ENCODE peak calls at places on chromosome 5, in six cellular contexts. V is ovary, E is A673, O is OCI-LY7, C is colonic mucosa, Y is Peyer's patch. J is an unnamed sample.

GRCh38 chr5:132776077-132776931 is 735 bp downstream of the SEPTIN8 start:
- DNase-seq in V (peak; percentile 55), E (peak; percentile 50), O (no peak), C (peak; percentile 67), Y (no peak), J (peak; percentile 71)

GRCh38 chr5:87113848-87114247 is 153.8 kb upstream of the RASA1 start:
- DNase-seq in V (no peak), E (no peak), O (no peak), C (no peak), Y (no peak), J (no peak)

GRCh38 chr5:81638471-81638870 is 112.4 kb downstream of the SSBP2 start:
- DNase-seq in V (no peak), E (no peak), O (no peak), C (no peak), Y (no peak), J (no peak)

GRCh38 chr5:152066760-152067159 is 142.1 kb upstream of the GLRA1 start:
- DNase-seq in V (no peak), E (no peak), O (no peak), C (no peak), Y (no peak), J (no peak)

GRCh38 chr5:96017951-96018350 is 56.3 kb upstream of the ELL2 start:
- DNase-seq in V (no peak), E (peak; percentile 32), O (no peak), C (no peak), Y (no peak), J (no peak)

GRCh38 chr5:168528521-168529360 is at the start of gene FBLL1:
- DNase-seq in V (peak; percentile 62), E (peak; percentile 50), O (no peak), C (no peak), Y (no peak), J (peak; percentile 92)

GRCh38 chr5:10653751-10654400 is 90.0 kb downstream of the ANKRD33B start:
- DNase-seq in V (no peak), E (no peak), O (no peak), C (no peak), Y (no peak), J (no peak)

GRCh38 chr5:16551628-16552027 is 65.2 kb downstream of the RETREG1 start:
- DNase-seq in V (no peak), E (no peak), O (no peak), C (no peak), Y (no peak), J (no peak)

GRCh38 chr5:125058185-125058826 is 311.9 kb upstream of the ZNF608 start:
- DNase-seq in V (no peak), E (peak; percentile 23), O (no peak), C (no peak), Y (no peak), J (no peak)

GRCh38 chr5:77683171-77683732 is 44.7 kb upstream of the OTP start:
- DNase-seq in V (no peak), E (no peak), O (no peak), C (no peak), Y (no peak), J (no peak)

GRCh38 chr5:144206136-144206535 is 35.5 kb downstream of the KCTD16 start:
- DNase-seq in V (no peak), E (no peak), O (no peak), C (no peak), Y (no peak), J (no peak)

GRCh38 chr5:176895829-176896228 is 3.3 kb downstream of the HK3 start:
- DNase-seq in V (no peak), E (no peak), O (no peak), C (no peak), Y (no peak), J (no peak)

GRCh38 chr5:19733612-19734495 is 254.1 kb downstream of the CDH18 start:
- DNase-seq in V (no peak), E (no peak), O (no peak), C (no peak), Y (no peak), J (peak; percentile 58)

GRCh38 chr5:137347865-137348264 is 151.3 kb downstream of the SPOCK1 start:
- DNase-seq in V (no peak), E (no peak), O (no peak), C (no peak), Y (no peak), J (no peak)

GRCh38 chr5:1744393-1745189 is 55.0 kb downstream of the MRPL36 start:
- DNase-seq in V (no peak), E (no peak), O (no peak), C (no peak), Y (no peak), J (peak; percentile 30)

GRCh38 chr5:149367249-149367971 is 9.6 kb downstream of the PCYOX1L start:
- DNase-seq in V (peak; percentile 68), E (peak; percentile 83), O (peak; percentile 69), C (peak; percentile 74), Y (peak; percentile 45), J (peak; percentile 96)

GRCh38 chr5:16815432-16815831 is 120.7 kb downstream of the MYO10 start:
- DNase-seq in V (no peak), E (no peak), O (no peak), C (no peak), Y (no peak), J (no peak)

GRCh38 chr5:143673676-143674468 is 138.1 kb upstream of the HMHB1 start:
- DNase-seq in V (no peak), E (no peak), O (no peak), C (no peak), Y (no peak), J (no peak)

GRCh38 chr5:173053041-173053440 is 3.1 kb upstream of the CREBRF start:
- DNase-seq in V (no peak), E (no peak), O (peak; percentile 37), C (no peak), Y (no peak), J (no peak)

GRCh38 chr5:173324115-173325001 is 3.9 kb downstream of the STC2 start:
- DNase-seq in V (peak; percentile 93), E (peak; percentile 92), O (no peak), C (peak; percentile 83), Y (no peak), J (peak; percentile 52)

GRCh38 chr5:56200856-56201638 is 32.1 kb downstream of the ANKRD55 start:
- DNase-seq in V (peak; percentile 45), E (peak; percentile 54), O (peak; percentile 50), C (peak; percentile 57), Y (peak; percentile 46), J (peak; percentile 84)

GRCh38 chr5:62785588-62785987 is 207.0 kb downstream of the LRRC70 start:
- DNase-seq in V (no peak), E (no peak), O (no peak), C (no peak), Y (no peak), J (no peak)

GRCh38 chr5:62795912-62796311 is 217.3 kb downstream of the LRRC70 start:
- DNase-seq in V (no peak), E (no peak), O (no peak), C (no peak), Y (no peak), J (no peak)

GRCh38 chr5:62786099-62786498 is 207.5 kb downstream of the LRRC70 start:
- DNase-seq in V (no peak), E (no peak), O (no peak), C (no peak), Y (no peak), J (no peak)

GRCh38 chr5:62790348-62790747 is 211.7 kb downstream of the LRRC70 start:
- DNase-seq in V (peak; percentile 45), E (no peak), O (no peak), C (no peak), Y (no peak), J (no peak)

DNA sequence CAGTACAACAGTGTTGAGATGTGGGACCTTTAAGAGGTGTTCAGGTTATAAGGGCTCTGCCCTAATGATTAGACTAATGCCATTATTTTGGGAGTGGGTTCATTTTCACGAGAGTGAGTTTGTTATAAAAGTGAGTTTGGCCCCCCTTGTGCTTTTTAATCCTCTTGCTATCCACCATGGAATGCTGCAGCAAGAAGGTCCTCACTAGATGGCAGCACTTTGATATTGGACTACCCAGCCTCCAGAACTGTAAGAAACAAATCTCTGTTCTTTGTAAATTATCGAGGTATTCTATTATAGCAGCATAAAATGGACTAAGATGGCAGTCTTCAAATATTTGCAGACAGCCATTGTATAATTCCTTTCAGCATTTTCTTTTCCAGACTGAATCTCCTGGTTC is 212.4 kb downstream of the LRRC70 start:
- DNase-seq in V (no peak), E (peak; percentile 51), O (no peak), C (no peak), Y (no peak), J (no peak)
- TF ChIP-seq CTCF in V (no peak), E (peak; percentile 69), O (peak; percentile 65), C (no peak), Y (no peak), J (peak; percentile 69)

GRCh38 chr5:111743993-111744392 is 13.0 kb downstream of the NREP start:
- DNase-seq in V (no peak), E (no peak), O (no peak), C (no peak), Y (no peak), J (no peak)
- H3K4me1 ChIP-seq in V (peaks cover 4% of the 10 kb centered on the region), E (no peaks in the 10 kb centered on the region), O (peaks cover 41% of the 10 kb centered on the region), C (peaks cover 4% of the 10 kb centered on the region), Y (no peaks in the 10 kb centered on the region), J (no peaks in the 10 kb centered on the region)

GRCh38 chr5:131706278-131706677 is 71.2 kb upstream of the RAPGEF6 start:
- DNase-seq in V (no peak), E (no peak), O (no peak), C (no peak), Y (no peak), J (no peak)

GRCh38 chr5:131710391-131710790 is 75.4 kb upstream of the RAPGEF6 start:
- DNase-seq in V (no peak), E (no peak), O (no peak), C (no peak), Y (no peak), J (no peak)

DNA sequence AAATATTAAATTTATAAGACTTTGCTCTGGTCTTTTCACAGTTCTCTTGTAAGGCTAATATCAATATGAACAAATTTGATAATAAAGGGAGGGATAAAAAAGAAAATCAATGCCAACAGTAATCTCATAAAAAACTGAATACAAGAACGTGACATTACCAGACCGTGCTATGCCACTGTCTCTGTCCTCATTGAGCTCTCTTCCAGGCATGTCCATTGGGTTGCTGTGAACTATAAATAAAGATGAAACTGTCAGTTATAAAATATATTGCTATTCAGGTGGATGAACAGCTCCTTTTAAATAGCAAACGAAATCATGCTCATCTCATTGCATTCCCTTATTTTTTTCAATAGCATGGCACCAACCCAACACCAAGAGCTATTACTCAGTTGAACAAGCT is 74.0 kb upstream of the RAPGEF6 start:
- DNase-seq in V (no peak), E (no peak), O (no peak), C (no peak), Y (no peak), J (no peak)
- H3K36me3 ChIP-seq in V (no peaks in the 10 kb centered on the region), E (peaks cover 14% of the 10 kb centered on the region), O (peaks cover 23% of the 10 kb centered on the region), C (peaks cover 6% of the 10 kb centered on the region), Y (no peaks in the 10 kb centered on the region), J (peaks cover 48% of the 10 kb centered on the region)

GRCh38 chr5:14665110-14665822 is 748 bp downstream of the OTULIN start:
- DNase-seq in V (no peak), E (no peak), O (peak; percentile 54), C (peak; percentile 74), Y (peak; percentile 47), J (peak; percentile 77)
- TF ChIP-seq CTCF in V (no peak), E (no peak), O (peak; percentile 16), C (no peak), Y (no peak), J (no peak)